ENCODE peak calls at places on chromosomes 4 and X, in eight cellular contexts. X is AG09319; Z is A549; A is IMR-90; N is lower lobe of right lung; B is fibroblast of the aortic adventitia; Q is CD4-positive, alpha-beta T cell; R is esophagus squamous epithelium. J is an unnamed sample.

GRCh38 chrX:40240844-40241243 is 143.1 kb upstream of the BCOR start:
- DNase-seq in R (no peak), X (no peak), Q (no peak), Z (no peak), B (no peak), A (no peak), N (no peak), J (no peak)

GRCh38 chr4:15398732-15399131 is 29.1 kb upstream of the C1QTNF7 start:
- DNase-seq in X (no peak), R (no peak), N (no peak), Z (no peak), Q (no peak), B (no peak), A (no peak), J (no peak)

GRCh38 chrX:13511557-13512330 is 57.7 kb upstream of the EGFL6 start:
- DNase-seq in B (peak), X (no peak), A (no peak), Z (no peak), Q (no peak), N (no peak), R (no peak), J (no peak)

GRCh38 chr4:60890743-60891142 is 309.4 kb upstream of the ADGRL3 start:
- DNase-seq in X (no peak), R (no peak), Z (no peak), B (no peak), A (no peak), Q (no peak), N (no peak), J (no peak)

GRCh38 chrX:70664726-70665125 is 220.1 kb downstream of the DLG3 start:
- DNase-seq in N (no peak), B (peak), R (no peak), Z (peak), X (peak), A (peak), Q (no peak), J (no peak)

GRCh38 chrX:134849390-134849789 is 141.4 kb upstream of the SMIM10 start:
- DNase-seq in N (no peak), A (peak), Z (no peak), B (peak), Q (no peak), R (no peak), X (no peak), J (no peak)

GRCh38 chr4:110211007-110211769 is 12.8 kb upstream of the ELOVL6 start:
- DNase-seq in B (peak), Z (peak), N (no peak), A (peak), Q (peak), X (no peak), R (no peak), J (no peak)

GRCh38 chr4:140423106-140423505 is 4.3 kb downstream of the CLGN start:
- DNase-seq in Z (no peak), N (no peak), R (no peak), A (peak), X (no peak), Q (no peak), B (peak), J (no peak)

GRCh38 chr4:3416821-3417221 is 24.9 kb upstream of the HGFAC start:
- DNase-seq in B (no peak), Z (no peak), A (no peak), Q (no peak), N (no peak), X (no peak), R (no peak), J (no peak)

GRCh38 chr4:168722391-168722790 is 225.5 kb downstream of the PALLD start:
- DNase-seq in Q (no peak), Z (no peak), N (no peak), R (no peak), A (no peak), B (no peak), X (no peak), J (no peak)

GRCh38 chr4:149161247-149161646 is 654.4 kb downstream of the IQCM start:
- DNase-seq in X (no peak), Q (no peak), B (peak), N (no peak), A (peak), Z (no peak), R (no peak), J (no peak)

GRCh38 chr4:139815646-139816601 is 150.3 kb downstream of the MGST2 start:
- DNase-seq in B (peak), A (peak), Z (no peak), Q (no peak), X (peak), R (no peak), N (no peak), J (peak)

GRCh38 chrX:45592067-45592466 is 391.4 kb upstream of the DIPK2B start:
- DNase-seq in A (peak), Q (no peak), N (no peak), Z (no peak), B (peak), R (no peak), X (no peak), J (no peak)

GRCh38 chr4:40576651-40577480 is 52.8 kb downstream of the RBM47 start:
- DNase-seq in Z (peak), B (peak), Q (no peak), N (peak), R (peak), X (peak), A (peak), J (peak)

GRCh38 chr4:1036095-1036494 is 24.7 kb downstream of the FGFRL1 start:
- DNase-seq in B (no peak), Q (no peak), A (no peak), Z (no peak), N (no peak), X (no peak), R (no peak), J (no peak)

GRCh38 chrX:97481228-97481627 is 597.5 kb downstream of the RPA4 start:
- DNase-seq in N (no peak), Z (no peak), B (no peak), Q (no peak), X (no peak), R (no peak), A (no peak), J (no peak)

GRCh38 chrX:102840871-102841705 is 96.0 kb upstream of the RAB40AL start:
- DNase-seq in B (peak), Z (no peak), Q (no peak), R (no peak), A (peak), N (no peak), X (no peak), J (no peak)

GRCh38 chrX:42495139-42495538 is 282.8 kb downstream of the PPP1R2C start:
- DNase-seq in R (no peak), A (no peak), Q (peak), N (peak), Z (no peak), B (no peak), X (no peak), J (no peak)

GRCh38 chr4:105352826-105353225 is 121.0 kb downstream of the PPA2 start:
- DNase-seq in Q (no peak), X (no peak), Z (no peak), A (peak), N (no peak), R (no peak), B (no peak), J (no peak)

GRCh38 chrX:30153175-30153880 is 62.0 kb upstream of the MAGEB2 start:
- DNase-seq in X (no peak), R (no peak), Z (no peak), B (no peak), A (no peak), N (no peak), Q (no peak), J (no peak)

GRCh38 chrX:17812763-17813162 is 48.3 kb downstream of the RAI2 start:
- DNase-seq in A (no peak), Z (no peak), X (no peak), N (no peak), Q (no peak), R (no peak), B (peak), J (no peak)

GRCh38 chrX:123685273-123685672 is 47.6 kb downstream of the THOC2 start:
- DNase-seq in A (no peak), X (no peak), N (no peak), R (no peak), B (no peak), Z (no peak), Q (no peak), J (no peak)

GRCh38 chrX:11597479-11597878 is 68.2 kb downstream of the ARHGAP6 start:
- DNase-seq in B (peak), R (no peak), N (no peak), A (no peak), Z (no peak), X (no peak), Q (no peak), J (no peak)

GRCh38 chrX:108420481-108420880 is 17.7 kb downstream of the COL4A6 start:
- DNase-seq in R (no peak), Q (no peak), B (no peak), N (no peak), Z (no peak), X (no peak), A (no peak), J (no peak)

GRCh38 chr4:185797596-185797995 is 14.4 kb downstream of the SORBS2 start:
- DNase-seq in X (no peak), R (no peak), Q (no peak), N (no peak), Z (no peak), B (no peak), A (no peak), J (no peak)

GRCh38 chr4:144355809-144356757 is 215.6 kb upstream of the GYPA start:
- DNase-seq in R (no peak), N (no peak), B (peak), Q (no peak), A (peak), X (no peak), Z (peak), J (no peak)

GRCh38 chr4:7677086-7677485 is 242.4 kb upstream of the PSAPL1 start:
- DNase-seq in X (no peak), Q (no peak), R (no peak), N (peak), A (no peak), Z (no peak), B (no peak), J (no peak)

GRCh38 chr4:145177906-145178538 is 2.4 kb downstream of the OTUD4 start:
- DNase-seq in N (no peak), A (peak), B (peak), Q (no peak), R (no peak), Z (no peak), X (no peak), J (no peak)

GRCh38 chr4:32073542-32073941 is 1353.4 kb downstream of the PCDH7 start:
- DNase-seq in N (no peak), X (no peak), B (no peak), R (no peak), A (no peak), Q (no peak), Z (no peak), J (no peak)

GRCh38 chr4:102036619-102037376 is 246.3 kb downstream of the BANK1 start:
- DNase-seq in B (peak), N (no peak), Q (no peak), R (no peak), Z (no peak), A (peak), X (no peak), J (no peak)

GRCh38 chr4:144295286-144295995 is 154.9 kb upstream of the GYPA start:
- DNase-seq in N (no peak), A (peak), Q (no peak), Z (no peak), B (no peak), R (no peak), X (no peak), J (no peak)

GRCh38 chr4:10808591-10808990 is 124.0 kb upstream of the CLNK start:
- DNase-seq in B (peak), R (no peak), N (no peak), Z (no peak), Q (no peak), X (no peak), A (peak), J (no peak)

GRCh38 chr4:72169861-72170260 is 138.1 kb downstream of the NPFFR2 start:
- DNase-seq in Z (no peak), A (no peak), X (no peak), B (no peak), R (no peak), Q (no peak), N (no peak), J (no peak)

GRCh38 chrX:1053072-1053471 is 159.4 kb downstream of the CRLF2 start:
- DNase-seq in Q (no peak), N (no peak), R (no peak), X (no peak), Z (no peak), A (no peak), B (no peak), J (no peak)

DNA sequence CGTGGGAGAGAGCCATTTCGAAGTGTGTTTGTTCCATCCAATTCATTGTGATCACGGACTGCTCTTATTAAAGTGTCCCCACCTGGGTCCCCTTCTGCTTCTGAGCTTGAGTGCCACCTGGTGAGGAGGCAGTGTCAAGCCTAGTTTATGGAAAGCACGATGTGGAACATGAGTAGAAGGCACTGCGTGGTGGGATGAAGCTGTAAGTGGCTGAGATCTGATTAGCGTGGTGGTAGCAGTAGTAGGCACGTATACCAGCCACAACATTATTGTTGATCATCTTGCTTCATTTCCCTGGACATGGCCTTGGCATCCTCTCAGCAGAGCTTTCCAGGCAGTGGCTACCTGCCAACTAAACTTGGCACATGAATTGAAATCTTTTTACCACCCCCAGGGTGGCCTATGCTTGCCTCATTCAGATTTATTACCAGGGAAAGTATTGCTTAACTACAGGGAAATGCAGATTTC is 46.4 kb downstream of the GPAT3 start:
- DNase-seq in N (no peak), X (no peak), B (peak), Q (no peak), A (no peak), Z (no peak), R (no peak), J (no peak)
- TF ChIP-seq CTCF in N (no peak), X (no peak), B (no peak), Q (no peak), A (no peak), Z (peak), R (no peak), J (no peak)

GRCh38 chr4:51930557-51930956 is 87.6 kb downstream of the DCUN1D4 start:
- DNase-seq in X (no peak), Z (no peak), Q (no peak), R (no peak), B (peak), A (no peak), N (no peak), J (no peak)
- TF ChIP-seq CTCF in X (no peak), Z (no peak), Q (no peak), R (no peak), B (no peak), A (no peak), N (no peak), J (no peak)

GRCh38 chrX:153819398-153820083 is 10.8 kb downstream of the PDZD4 start:
- DNase-seq in X (no peak), B (no peak), Z (no peak), Q (no peak), N (no peak), A (no peak), R (no peak), J (no peak)

GRCh38 chrX:153817291-153817690 is 13.1 kb downstream of the PDZD4 start:
- DNase-seq in N (no peak), Q (no peak), B (no peak), Z (no peak), X (no peak), A (no peak), R (no peak), J (no peak)

GRCh38 chrX:153814591-153815315 is 15.6 kb downstream of the PDZD4 start:
- DNase-seq in R (no peak), A (no peak), N (no peak), X (no peak), B (no peak), Z (no peak), Q (no peak), J (no peak)

GRCh38 chrX:153818571-153819397 is 11.6 kb downstream of the PDZD4 start:
- DNase-seq in N (peak), A (no peak), Q (peak), X (no peak), B (no peak), Z (peak), R (no peak), J (no peak)

DNA sequence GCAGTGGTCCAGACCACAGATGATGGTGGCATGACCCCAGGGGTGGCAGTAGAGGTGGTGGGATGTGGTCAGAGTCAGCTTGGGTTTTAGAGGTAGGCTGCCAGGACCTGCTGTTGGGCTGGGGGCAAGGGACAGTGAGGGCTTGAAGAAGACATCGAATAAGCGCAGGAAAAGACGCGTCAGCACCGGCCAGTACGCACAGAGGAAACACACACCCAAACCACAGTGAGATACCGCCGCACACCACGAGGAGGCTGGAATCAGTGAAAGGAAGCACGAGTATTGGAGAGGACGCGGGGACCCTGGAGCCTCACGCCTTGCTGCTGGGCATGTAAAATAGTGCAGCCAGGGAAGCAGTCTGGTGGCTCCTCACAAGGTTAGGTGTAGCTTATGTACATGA is 13.5 kb downstream of the PDZD4 start:
- DNase-seq in Z (no peak), Q (peak), B (no peak), N (no peak), A (no peak), X (no peak), R (no peak), J (no peak)
- TF ChIP-seq CTCF in Z (no peak), Q (no peak), B (no peak), N (no peak), A (no peak), X (no peak), R (no peak), J (no peak)

GRCh38 chrX:104253567-104254441 is 929 bp downstream of the ESX1 start:
- DNase-seq in N (no peak), B (no peak), A (no peak), Q (no peak), R (no peak), Z (peak), X (no peak), J (no peak)
- TF ChIP-seq CTCF in N (no peak), B (no peak), A (no peak), Q (no peak), R (no peak), Z (peak), X (no peak), J (no peak)

GRCh38 chr4:155307731-155308277 is 69.0 kb downstream of the MAP9 start:
- DNase-seq in Q (no peak), B (no peak), R (no peak), Z (no peak), X (no peak), N (no peak), A (no peak), J (no peak)
- TF ChIP-seq CTCF in Q (no peak), B (no peak), R (no peak), Z (no peak), X (no peak), N (no peak), A (no peak), J (no peak)

DNA sequence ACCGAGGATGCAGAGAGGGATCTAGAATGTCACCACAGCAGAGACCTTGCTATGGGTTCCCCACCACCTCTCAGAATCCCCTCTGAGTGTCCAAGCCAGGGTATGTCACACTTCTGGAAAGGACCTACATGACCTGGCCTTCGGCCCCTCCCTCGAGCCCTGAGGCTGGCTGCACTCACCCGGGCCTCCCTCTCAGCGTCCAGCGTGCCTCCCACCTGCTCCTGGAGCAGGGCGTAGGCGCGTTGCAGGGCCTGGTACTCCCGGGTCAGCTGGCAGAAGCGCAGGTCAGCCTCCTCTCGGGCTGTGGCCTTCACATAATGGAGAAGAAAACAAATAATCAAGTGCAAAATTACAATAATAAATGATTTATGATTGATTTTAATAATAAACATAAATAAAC is 43.9 kb upstream of the C4orf50 start:
- DNase-seq in Z (no peak), Q (no peak), N (no peak), R (no peak), X (no peak), B (no peak), A (no peak), J (no peak)
- TF ChIP-seq CTCF in Z (no peak), Q (no peak), N (no peak), R (no peak), X (no peak), B (no peak), A (no peak), J (no peak)